ENCODE peak calls at places on chromosome 2, in nine cellular contexts. I is body of pancreas; C is right cardiac atrium; R is heart right ventricle; K is hepatocyte; B is neuronal stem cell; H is stomach; J is CD8-positive, alpha-beta memory T cell; V is left lung. T is an unnamed sample.

GRCh38 chr2:237673130-237673921 is 45.9 kb downstream of the LRRFIP1 start:
- DNase-seq in I (no peak), C (peak; percentile 86), R (peak; percentile 75), K (peak; percentile 63), B (no peak), H (peak; percentile 68), J (peak; percentile 89), V (peak; percentile 86), T (no peak)

GRCh38 chr2:134189009-134189717 is 64.7 kb upstream of the MGAT5 start:
- DNase-seq in I (peak; percentile 70), C (no peak), R (no peak), K (peak; percentile 31), B (no peak), H (peak; percentile 63), J (no peak), V (no peak), T (no peak)

GRCh38 chr2:238256111-238256510 is 16.3 kb upstream of the HES6 start:
- DNase-seq in I (no peak), C (no peak), R (no peak), K (no peak), B (no peak), H (no peak), J (no peak), V (no peak), T (no peak)

GRCh38 chr2:85470850-85471800 is 52.6 kb downstream of the SH2D6 start:
- DNase-seq in I (peak; percentile 79), C (peak; percentile 53), R (no peak), K (peak; percentile 72), B (no peak), H (peak; percentile 64), J (no peak), V (no peak), T (no peak)

GRCh38 chr2:199797431-199797830 is 53.6 kb downstream of the FTCDNL1 start:
- DNase-seq in I (no peak), C (no peak), R (no peak), K (no peak), B (no peak), H (no peak), J (no peak), V (no peak), T (no peak)

GRCh38 chr2:220219371-220219770 is 591.9 kb downstream of the SLC4A3 start:
- DNase-seq in I (no peak), C (no peak), R (no peak), K (no peak), B (no peak), H (no peak), J (no peak), V (no peak), T (no peak)

GRCh38 chr2:158760887-158761286 is 34.2 kb upstream of the DAPL1 start:
- DNase-seq in I (no peak), C (no peak), R (peak; percentile 62), K (no peak), B (no peak), H (no peak), J (no peak), V (no peak), T (no peak)

GRCh38 chr2:166375736-166376487 is at the start of gene SCN9A:
- DNase-seq in I (peak; percentile 81), C (peak; percentile 90), R (peak; percentile 51), K (peak; percentile 89), B (peak; percentile 82), H (peak; percentile 69), J (no peak), V (peak; percentile 88), T (peak; percentile 54)

GRCh38 chr2:75647771-75648170 is 1.2 kb downstream of the MRPL19 start:
- DNase-seq in I (no peak), C (no peak), R (no peak), K (no peak), B (no peak), H (no peak), J (no peak), V (no peak), T (no peak)

GRCh38 chr2:129777146-129777545 is 202.3 kb upstream of the RAB6C start:
- DNase-seq in I (no peak), C (no peak), R (no peak), K (no peak), B (no peak), H (no peak), J (no peak), V (no peak), T (no peak)

GRCh38 chr2:86410581-86410980 is 30.6 kb upstream of the KDM3A start:
- DNase-seq in I (no peak), C (no peak), R (no peak), K (no peak), B (no peak), H (no peak), J (no peak), V (no peak), T (no peak)

GRCh38 chr2:37698931-37699481 is 27.6 kb upstream of the CDC42EP3 start:
- DNase-seq in I (no peak), C (no peak), R (no peak), K (no peak), B (no peak), H (no peak), J (no peak), V (no peak), T (no peak)

GRCh38 chr2:148989882-148990493 is 48.5 kb upstream of the LYPD6B start:
- DNase-seq in I (peak; percentile 64), C (no peak), R (peak; percentile 72), K (peak; percentile 83), B (peak; percentile 58), H (peak; percentile 59), J (no peak), V (no peak), T (no peak)

GRCh38 chr2:67891642-67892041 is 171.2 kb downstream of the C1D start:
- DNase-seq in I (no peak), C (no peak), R (no peak), K (peak; percentile 26), B (no peak), H (no peak), J (no peak), V (no peak), T (no peak)

GRCh38 chr2:25228848-25229674 is 60.7 kb upstream of the POMC start:
- DNase-seq in I (peak; percentile 68), C (peak; percentile 87), R (peak; percentile 81), K (peak; percentile 84), B (peak; percentile 79), H (peak; percentile 66), J (no peak), V (peak; percentile 60), T (peak; percentile 87)

GRCh38 chr2:25528173-25528572 is 145.2 kb downstream of the DTNB start:
- DNase-seq in I (no peak), C (no peak), R (no peak), K (no peak), B (no peak), H (no peak), J (no peak), V (no peak), T (no peak)

GRCh38 chr2:42792087-42792582 is 248 bp downstream of the HAAO start:
- DNase-seq in I (no peak), C (no peak), R (no peak), K (no peak), B (no peak), H (no peak), J (no peak), V (peak; percentile 47), T (no peak)

GRCh38 chr2:169933124-169933711 is 106.0 kb downstream of the UBR3 start:
- DNase-seq in I (no peak), C (no peak), R (no peak), K (peak; percentile 38), B (no peak), H (no peak), J (no peak), V (no peak), T (no peak)

GRCh38 chr2:12787891-12788783 is 71.4 kb downstream of the TRIB2 start:
- DNase-seq in I (no peak), C (no peak), R (peak; percentile 43), K (no peak), B (no peak), H (no peak), J (no peak), V (no peak), T (no peak)

GRCh38 chr2:230416061-230416721 is at the start of gene SP100:
- DNase-seq in I (peak; percentile 72), C (peak; percentile 88), R (peak; percentile 87), K (peak; percentile 86), B (no peak), H (peak; percentile 82), J (peak; percentile 65), V (peak; percentile 87), T (no peak)

DNA sequence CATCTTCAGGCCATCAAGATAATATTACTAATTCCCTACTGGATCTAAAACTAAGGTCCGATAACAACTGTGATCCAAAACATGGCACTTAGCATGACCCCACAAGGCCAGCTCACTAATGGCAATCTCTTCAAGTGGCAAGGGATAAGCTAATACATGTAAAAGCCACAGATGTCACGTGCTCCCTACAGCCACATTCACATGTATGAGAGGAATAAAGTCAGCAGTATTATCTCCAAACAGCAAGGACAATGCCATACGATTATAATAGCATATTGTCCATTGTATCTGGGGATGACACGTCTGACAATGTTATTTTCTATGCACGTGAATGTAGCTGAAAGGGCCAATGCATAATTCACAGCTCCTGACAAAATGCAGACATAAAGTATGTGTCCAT is 56.0 kb downstream of the KLF7 start:
- DNase-seq in I (no peak), C (no peak), R (no peak), K (no peak), B (no peak), H (no peak), J (no peak), V (no peak), T (no peak)
- H3K27ac ChIP-seq in I (no peak overlapping the region), C (no peak overlapping the region), R (no peak overlapping the region), K (no peak overlapping the region), B (no peak overlapping the region), H (no peak overlapping the region), J (no peak overlapping the region), V (peak overlapping the region; percentile 75), T (no peak overlapping the region)

GRCh38 chr2:190043441-190043840 is 19.1 kb downstream of the MSTN start:
- DNase-seq in I (no peak), C (no peak), R (no peak), K (no peak), B (no peak), H (no peak), J (no peak), V (no peak), T (no peak)
- H3K27ac ChIP-seq in I (no peak overlapping the region), C (no peak overlapping the region), R (no peak overlapping the region), K (no peak overlapping the region), B (no peak overlapping the region), H (no peak overlapping the region), J (no peak overlapping the region), V (no peak overlapping the region), T (no peak overlapping the region)

DNA sequence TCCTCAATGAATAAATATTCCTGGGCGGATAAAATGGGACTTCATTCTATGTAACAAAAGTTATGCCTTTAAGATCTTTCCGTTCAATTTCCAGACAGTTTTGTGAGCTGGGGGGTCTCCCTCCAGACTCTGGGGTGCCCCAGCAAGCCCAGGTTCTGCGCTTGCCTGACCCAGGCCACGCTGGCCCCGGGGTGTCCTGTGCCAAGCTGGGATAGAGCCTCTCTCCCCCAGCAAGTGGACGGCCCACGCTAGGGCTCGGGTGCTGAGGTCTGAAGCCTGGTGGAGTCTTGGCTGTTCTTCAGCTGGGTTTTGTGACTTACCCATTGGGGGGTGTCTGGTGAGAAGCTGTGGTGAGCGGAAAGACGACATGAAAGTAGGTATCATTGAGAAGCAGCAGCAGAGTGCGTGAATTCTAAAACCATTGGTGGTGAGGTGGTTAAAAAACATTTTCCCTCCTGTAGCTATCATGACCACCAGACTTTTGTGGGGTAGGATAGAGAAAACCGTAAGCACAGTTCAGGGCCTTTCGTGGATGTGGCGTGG is 346.8 kb downstream of the ANAPC1 start:
- DNase-seq in I (no peak), C (peak; percentile 31), R (no peak), K (peak; percentile 2), B (no peak), H (no peak), J (no peak), V (no peak), T (no peak)
- H3K27ac ChIP-seq in I (no peak overlapping the region), C (no peak overlapping the region), R (no peak overlapping the region), K (no peak overlapping the region), B (no peak overlapping the region), H (no peak overlapping the region), J (no peak overlapping the region), V (no peak overlapping the region), T (no peak overlapping the region)

GRCh38 chr2:62293151-62293489 is 97.2 kb downstream of the B3GNT2 start:
- DNase-seq in I (no peak), C (no peak), R (no peak), K (no peak), B (no peak), H (no peak), J (no peak), V (no peak), T (no peak)
- H3K27ac ChIP-seq in I (peak overlapping the region; percentile 95), C (no peak overlapping the region), R (no peak overlapping the region), K (no peak overlapping the region), B (no peak overlapping the region), H (peak overlapping the region; percentile 80), J (no peak overlapping the region), V (peak overlapping the region; percentile 53), T (no peak overlapping the region)

T was measured in iPS DF 6.9.